ENCODE peak calls at places on chromosome 17, in ten cellular contexts. S is body of pancreas; R is dorsolateral prefrontal cortex; P is stomach; U is colonic mucosa; E is activated CD8-positive, alpha-beta memory T cell treated with anti-CD3 and anti-CD28 coated beads, Interleukin-2, amount 50 U/mL, for 4 hours; H is A549; I is activated CD8-positive, alpha-beta T cell treated with anti-CD3 and anti-CD28 coated beads for 36 hours; D is AG09319; L is COR-L47. B is an unnamed sample.

GRCh38 chr17:33291248-33292183 is 1.6 kb downstream of the ASIC2 start:
- DNase-seq in S (peak; percentile 22), R (no peak), P (no peak), U (peak; percentile 38), E (no peak), H (peak; percentile 26), I (no peak), D (no peak), L (no peak), B (peak; percentile 34)

GRCh38 chr17:59845595-59846390 is 47.0 kb downstream of the TUBD1 start:
- DNase-seq in S (peak; percentile 62), R (no peak), P (peak; percentile 73), U (peak; percentile 89), E (peak; percentile 29), H (peak; percentile 72), I (peak; percentile 63), D (peak; percentile 49), L (peak; percentile 51), B (no peak)

GRCh38 chr17:30021708-30022317 is 80.4 kb downstream of the EFCAB5 start:
- DNase-seq in S (peak; percentile 36), R (no peak), P (peak; percentile 31), U (peak; percentile 32), E (peak; percentile 26), H (peak; percentile 70), I (peak; percentile 60), D (peak; percentile 10), L (peak; percentile 19), B (peak; percentile 55)

GRCh38 chr17:39209317-39210092 is 9.4 kb downstream of the RPL19 start:
- DNase-seq in S (peak; percentile 43), R (no peak), P (peak; percentile 67), U (peak; percentile 57), E (peak; percentile 90), H (no peak), I (peak; percentile 92), D (no peak), L (peak; percentile 76), B (no peak)

GRCh38 chr17:57708401-57708800 is 36.7 kb downstream of the CCDC182 start:
- DNase-seq in S (no peak), R (no peak), P (no peak), U (no peak), E (no peak), H (no peak), I (no peak), D (no peak), L (no peak), B (no peak)

GRCh38 chr17:51817955-51818354 is 340.6 kb downstream of the CA10 start:
- DNase-seq in S (no peak), R (no peak), P (no peak), U (no peak), E (no peak), H (no peak), I (no peak), D (no peak), L (no peak), B (no peak)

GRCh38 chr17:10226930-10227695 is 28.7 kb upstream of the GAS7 start:
- DNase-seq in S (no peak), R (peak; percentile 50), P (peak; percentile 28), U (peak; percentile 45), E (peak; percentile 62), H (peak; percentile 57), I (peak; percentile 75), D (no peak), L (no peak), B (peak; percentile 74)

GRCh38 chr17:63082273-63082861 is 116.3 kb downstream of the TANC2 start:
- DNase-seq in S (no peak), R (no peak), P (no peak), U (no peak), E (no peak), H (no peak), I (no peak), D (no peak), L (no peak), B (peak; percentile 9)

GRCh38 chr17:17077861-17078732 is 35.8 kb downstream of the MPRIP start:
- DNase-seq in S (peak; percentile 71), R (peak; percentile 7), P (peak; percentile 57), U (peak; percentile 77), E (no peak), H (no peak), I (no peak), D (no peak), L (no peak), B (no peak)

GRCh38 chr17:45641541-45641940 is 142.6 kb upstream of the CRHR1 start:
- DNase-seq in S (no peak), R (no peak), P (no peak), U (no peak), E (no peak), H (no peak), I (no peak), D (no peak), L (no peak), B (no peak)

GRCh38 chr17:72369366-72369765 is 248.5 kb downstream of the SOX9 start:
- DNase-seq in S (no peak), R (no peak), P (no peak), U (no peak), E (no peak), H (no peak), I (no peak), D (no peak), L (no peak), B (no peak)

GRCh38 chr17:65020284-65020683 is 36.3 kb downstream of the GNA13 start:
- DNase-seq in S (no peak), R (no peak), P (no peak), U (no peak), E (no peak), H (no peak), I (no peak), D (peak; percentile 63), L (no peak), B (no peak)

GRCh38 chr17:7854078-7854777 is 638 bp upstream of the TMEM88 start:
- DNase-seq in S (no peak), R (no peak), P (no peak), U (no peak), E (peak; percentile 37), H (no peak), I (no peak), D (no peak), L (no peak), B (no peak)

GRCh38 chr17:2343421-2343820 is 6.1 kb downstream of the SGSM2 start:
- DNase-seq in S (no peak), R (no peak), P (no peak), U (peak; percentile 34), E (peak; percentile 71), H (no peak), I (peak; percentile 90), D (no peak), L (no peak), B (no peak)

GRCh38 chr17:80195141-80195540 is 25.0 kb downstream of the SGSH start:
- DNase-seq in S (no peak), R (no peak), P (no peak), U (no peak), E (no peak), H (no peak), I (no peak), D (no peak), L (peak; percentile 23), B (no peak)

GRCh38 chr17:17545031-17545820 is 46.3 kb downstream of the PEMT start:
- DNase-seq in S (no peak), R (no peak), P (no peak), U (no peak), E (no peak), H (no peak), I (no peak), D (no peak), L (no peak), B (no peak)

GRCh38 chr17:64024215-64024654 is 3.8 kb upstream of the ICAM2 start:
- DNase-seq in S (peak; percentile 51), R (no peak), P (no peak), U (peak; percentile 15), E (no peak), H (no peak), I (no peak), D (no peak), L (no peak), B (no peak)

GRCh38 chr17:18992454-18993130 is 12.0 kb downstream of the FAM83G start:
- DNase-seq in S (no peak), R (no peak), P (no peak), U (no peak), E (peak; percentile 37), H (no peak), I (peak; percentile 60), D (no peak), L (no peak), B (no peak)

GRCh38 chr17:8275421-8276290 is 12.8 kb upstream of the RANGRF start:
- DNase-seq in S (no peak), R (no peak), P (no peak), U (no peak), E (no peak), H (no peak), I (no peak), D (no peak), L (no peak), B (no peak)

GRCh38 chr17:81794509-81794908 is 9.4 kb upstream of the GCGR start:
- DNase-seq in S (no peak), R (no peak), P (peak; percentile 73), U (peak; percentile 63), E (no peak), H (no peak), I (no peak), D (no peak), L (no peak), B (no peak)

GRCh38 chr17:2292100-2292499 is 11.5 kb downstream of the SMG6 start:
- DNase-seq in S (no peak), R (no peak), P (no peak), U (no peak), E (no peak), H (no peak), I (no peak), D (no peak), L (no peak), B (no peak)

GRCh38 chr17:62140836-62141235 is 75.8 kb upstream of the MED13 start:
- DNase-seq in S (peak; percentile 73), R (no peak), P (peak; percentile 57), U (peak; percentile 80), E (no peak), H (no peak), I (no peak), D (no peak), L (no peak), B (no peak)

GRCh38 chr17:77002103-77003045 is 134.2 kb downstream of the MGAT5B start:
- DNase-seq in S (no peak), R (no peak), P (no peak), U (no peak), E (no peak), H (peak; percentile 99), I (no peak), D (no peak), L (peak; percentile 10), B (no peak)

B was measured in GM13977.